ENCODE peak calls at places on chromosomes 4 and X, in four cellular contexts. X is upper lobe of left lung, N is GM23338, T is HepG2. I is an unnamed sample.

GRCh38 chr4:41787931-41788330 is 39.4 kb upstream of the PHOX2B start:
- ATAC-seq in X (no peak), N (no peak), T (no peak), I (no peak)

GRCh38 chrX:96722793-96723192 is 38.2 kb downstream of the DIAPH2 start:
- ATAC-seq in X (no peak), N (no peak), T (no peak), I (no peak)

GRCh38 chr4:47386592-47387235 is 76.8 kb downstream of the COMMD8 start:
- ATAC-seq in X (no peak), N (no peak), T (no peak), I (no peak)

GRCh38 chr4:168537556-168537955 is 40.7 kb downstream of the PALLD start:
- ATAC-seq in X (no peak), N (no peak), T (no peak), I (no peak)

GRCh38 chrX:73836956-73837477 is 274.0 kb downstream of the CHIC1 start:
- ATAC-seq in X (no peak), N (no peak), T (no peak), I (no peak)

GRCh38 chr4:20844311-20844710 is 144.1 kb downstream of the PACRGL start:
- ATAC-seq in X (no peak), N (no peak), T (no peak), I (no peak)

GRCh38 chr4:53653484-53654053 is 62.3 kb upstream of the LNX1 start:
- ATAC-seq in X (no peak), N (no peak), T (no peak), I (no peak)

GRCh38 chrX:129726307-129727111 is 12.3 kb upstream of the XPNPEP2 start:
- ATAC-seq in X (peak; percentile 46), N (peak; percentile 93), T (peak; percentile 83), I (peak; percentile 27)

GRCh38 chr4:55503164-55503563 is 43.5 kb downstream of the CLOCK start:
- ATAC-seq in X (no peak), N (no peak), T (no peak), I (no peak)

GRCh38 chrX:153649178-153649914 is 2.3 kb downstream of the DUSP9 start:
- ATAC-seq in X (peak; percentile 42), N (peak; percentile 67), T (peak; percentile 32), I (no peak)

GRCh38 chr4:44313702-44314101 is 134.9 kb downstream of the KCTD8 start:
- ATAC-seq in X (no peak), N (no peak), T (no peak), I (no peak)

GRCh38 chr4:152352215-152352614 is 183.7 kb downstream of the FBXW7 start:
- ATAC-seq in X (no peak), N (no peak), T (no peak), I (peak; percentile 16)

GRCh38 chr4:89653012-89653411 is 183.9 kb downstream of the SNCA start:
- ATAC-seq in X (no peak), N (no peak), T (no peak), I (no peak)

GRCh38 chr4:151730003-151730559 is 30.7 kb downstream of the GATB start:
- ATAC-seq in X (no peak), N (peak; percentile 42), T (no peak), I (no peak)

GRCh38 chr4:157978680-157979361 is 194.0 kb downstream of the GASK1B start:
- ATAC-seq in X (peak; percentile 73), N (peak; percentile 90), T (peak; percentile 92), I (peak; percentile 71)

GRCh38 chr4:114015444-114015899 is 36.0 kb upstream of the ARSJ start:
- ATAC-seq in X (no peak), N (no peak), T (no peak), I (no peak)

GRCh38 chr4:76213415-76214268 is at the start of gene SCARB2:
- ATAC-seq in X (peak; percentile 92), N (peak; percentile 91), T (peak; percentile 96), I (peak; percentile 97)
- TF ChIP-seq POLR2AphosphoS5 in X (peak; percentile 82), N (peak; percentile 68), T (peak; percentile 45), I (peak; percentile 66)

DNA sequence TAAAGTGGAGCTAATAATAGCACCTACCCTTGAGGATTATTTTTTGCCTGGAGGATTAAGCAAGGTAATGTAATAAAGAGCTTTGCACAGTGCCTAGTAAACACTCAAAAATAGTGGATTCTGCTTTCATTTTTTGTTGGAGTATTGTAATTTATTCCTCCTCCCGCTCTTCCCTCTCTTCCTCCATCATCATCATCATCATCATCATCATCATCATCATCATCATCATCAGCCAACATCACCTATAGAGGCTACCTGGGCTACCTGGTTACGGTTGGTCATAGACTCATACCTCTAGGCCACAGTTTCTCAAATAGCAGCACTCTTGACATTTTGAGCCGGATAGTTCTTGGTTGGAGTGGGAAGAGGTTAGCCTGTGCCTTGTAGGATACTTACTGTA is 126.9 kb upstream of the TEX13A start:
- ATAC-seq in X (no peak), N (no peak), T (no peak), I (no peak)
- TF ChIP-seq POLR2AphosphoS5 in X (no peak), N (no peak), T (no peak), I (no peak)

GRCh38 chrX:20378291-20378920 is 111.7 kb upstream of the RPS6KA3 start:
- ATAC-seq in X (peak; percentile 69), N (no peak), T (no peak), I (no peak)

GRCh38 chrX:20374866-20375530 is 108.3 kb upstream of the RPS6KA3 start:
- ATAC-seq in X (no peak), N (no peak), T (peak; percentile 65), I (no peak)

GRCh38 chrX:20372533-20372932 is 105.8 kb upstream of the RPS6KA3 start:
- ATAC-seq in X (no peak), N (no peak), T (no peak), I (no peak)

GRCh38 chrX:20374450-20374849 is 107.7 kb upstream of the RPS6KA3 start:
- ATAC-seq in X (no peak), N (no peak), T (no peak), I (no peak)

DNA sequence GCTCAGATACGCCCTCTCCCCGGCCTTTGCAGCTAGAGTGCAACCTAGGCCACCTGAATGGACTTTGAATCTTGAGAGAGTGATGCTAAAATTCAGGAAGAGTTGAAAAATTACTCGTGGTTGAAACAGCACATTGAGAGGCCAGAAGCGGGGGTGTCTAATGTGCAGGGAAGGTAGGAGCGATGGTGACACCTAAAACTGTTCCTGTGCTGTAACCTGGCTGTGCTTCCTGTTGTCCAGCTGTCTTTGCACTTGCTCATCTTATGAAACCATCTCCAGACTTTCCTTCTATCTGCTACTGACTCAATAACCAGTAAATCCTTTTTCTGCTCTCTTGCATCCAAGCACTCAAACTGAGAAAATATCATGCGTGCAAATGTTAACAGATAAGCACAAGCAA is 106.4 kb upstream of the RPS6KA3 start:
- ATAC-seq in X (no peak), N (no peak), T (no peak), I (no peak)
- TF ChIP-seq POLR2AphosphoS5 in X (no peak), N (no peak), T (no peak), I (no peak)

GRCh38 chr4:76011700-76012387 is 4.5 kb upstream of the CXCL9 start:
- ATAC-seq in X (peak; percentile 47), N (peak; percentile 91), T (no peak), I (peak; percentile 31)

GRCh38 chr4:76003015-76003414 is 4.3 kb downstream of the CXCL9 start:
- ATAC-seq in X (no peak), N (no peak), T (no peak), I (no peak)

GRCh38 chr4:76011018-76011670 is 3.8 kb upstream of the CXCL9 start:
- ATAC-seq in X (peak; percentile 27), N (peak; percentile 38), T (no peak), I (peak; percentile 32)

GRCh38 chr4:76003620-76004019 is 3.7 kb downstream of the CXCL9 start:
- ATAC-seq in X (no peak), N (no peak), T (no peak), I (no peak)

DNA sequence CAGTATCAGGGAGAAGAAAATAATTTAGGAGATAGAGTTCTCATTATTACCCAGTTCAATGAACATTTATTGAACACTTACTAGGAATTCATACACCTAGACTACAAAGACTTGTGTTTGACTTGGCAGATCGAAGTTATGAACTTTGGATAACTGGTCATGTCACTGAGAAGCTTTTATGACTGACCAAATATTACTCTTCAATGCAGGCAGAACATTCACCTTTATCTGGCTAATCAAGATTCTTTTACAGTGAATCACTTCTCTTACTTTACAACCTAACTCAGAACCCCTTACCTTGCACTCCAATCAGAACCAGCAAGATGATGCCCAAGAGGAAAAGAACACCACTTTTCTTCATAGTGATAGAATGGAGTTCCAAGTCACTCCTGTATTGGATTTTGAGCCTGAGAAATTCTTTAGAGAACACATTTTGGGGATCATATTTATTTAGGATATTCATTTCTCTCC is at the start of gene CXCL9:
- ATAC-seq in X (no peak), N (no peak), T (no peak), I (no peak)
- TF ChIP-seq POLR2AphosphoS5 in X (no peak), N (no peak), T (no peak), I (no peak)

GRCh38 chr4:7103599-7104365 is 35.9 kb upstream of the GRPEL1 start:
- ATAC-seq in X (no peak), N (no peak), T (peak; percentile 83), I (peak; percentile 60)

GRCh38 chr4:7101692-7102515 is 34.0 kb upstream of the GRPEL1 start:
- ATAC-seq in X (peak; percentile 90), N (peak; percentile 93), T (peak; percentile 78), I (peak; percentile 62)

GRCh38 chr4:7105261-7105660 is 37.4 kb upstream of the GRPEL1 start:
- ATAC-seq in X (no peak), N (no peak), T (no peak), I (no peak)

GRCh38 chr4:7104366-7105031 is 36.6 kb upstream of the GRPEL1 start:
- ATAC-seq in X (no peak), N (no peak), T (peak; percentile 7), I (no peak)

GRCh38 chr4:7103031-7103598 is 35.3 kb upstream of the GRPEL1 start:
- ATAC-seq in X (peak; percentile 95), N (peak; percentile 75), T (peak; percentile 71), I (peak; percentile 90)
- TF ChIP-seq POLR2AphosphoS5 in X (peak; percentile 62), N (peak; percentile 63), T (peak; percentile 77), I (peak; percentile 81)

DNA sequence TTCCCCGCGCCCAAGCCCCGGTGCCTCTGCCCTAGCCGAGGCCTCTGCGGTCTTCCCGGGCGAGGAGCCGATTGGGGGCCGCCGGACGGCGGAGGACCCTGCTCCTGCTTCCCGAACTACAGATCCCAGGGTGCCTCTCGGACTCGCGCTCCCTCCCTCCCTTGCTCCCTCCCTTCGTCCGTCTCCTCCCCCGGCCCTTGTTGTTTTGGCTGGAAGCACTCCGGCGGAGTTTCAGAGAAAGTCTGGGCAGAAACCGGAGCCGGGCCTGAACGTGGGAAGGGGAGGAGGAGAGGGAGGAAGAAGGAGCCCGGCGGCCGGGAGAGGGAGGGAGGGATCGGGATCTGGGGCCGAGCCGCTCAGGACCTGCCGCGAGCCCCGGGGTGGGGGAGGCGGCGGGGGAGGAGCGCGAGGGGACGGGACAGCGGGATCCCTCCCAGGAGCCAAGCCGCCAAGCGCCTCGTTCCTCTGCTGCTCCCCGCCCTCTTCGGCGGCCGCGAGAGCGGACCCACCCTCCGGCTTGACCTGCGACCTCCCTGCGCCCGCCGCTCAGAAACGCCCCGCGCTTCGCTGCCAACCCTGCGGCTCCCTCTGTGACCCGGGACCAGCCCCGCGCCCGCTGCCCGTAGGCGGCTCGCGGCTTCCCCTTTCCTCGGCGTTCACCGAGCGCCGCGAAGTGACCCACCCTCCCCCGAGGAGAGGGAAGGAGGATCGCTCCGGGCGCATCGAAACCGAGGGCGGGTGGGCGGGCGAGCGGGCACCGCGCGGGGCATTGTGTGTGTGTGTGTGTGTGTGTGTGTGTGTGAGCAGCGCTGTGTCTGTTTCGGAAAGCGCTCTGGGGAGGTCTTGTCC is 473 bp upstream of the GAB1 start:
- ATAC-seq in X (peak; percentile 93), N (peak; percentile 83), T (peak; percentile 84), I (peak; percentile 92)
- TF ChIP-seq POLR2AphosphoS5 in X (peak; percentile 60), N (peak; percentile 68), T (peak; percentile 76), I (peak; percentile 67)

I was measured in gastroesophageal sphincter.